ENCODE peak calls at places on chromosome 5, in nine cellular contexts. M is right cardiac atrium; T is right lobe of liver; Y is left lung; F is hepatocyte; I is trophoblast cell; P is cardiac muscle cell; A is Peyer's patch; E is CD4-positive, CD25-positive, alpha-beta regulatory T cell. V is an unnamed sample.

GRCh38 chr5:31215236-31215635 is 21.8 kb downstream of the CDH6 start:
- DNase-seq in M (no peak), F (no peak), E (no peak), T (no peak), I (no peak), P (no peak), Y (no peak), A (no peak), V (no peak)

GRCh38 chr5:120923026-120923425 is 458.9 kb downstream of the PRR16 start:
- DNase-seq in Y (no peak), F (no peak), E (no peak), M (no peak), P (no peak), T (no peak), I (no peak), A (no peak), V (no peak)

GRCh38 chr5:55308254-55308836 is 556 bp downstream of the MTREX start:
- DNase-seq in E (peak; percentile 4), P (peak; percentile 32), M (no peak), A (no peak), T (no peak), I (peak; percentile 26), F (peak; percentile 15), Y (no peak), V (no peak)

GRCh38 chr5:128199611-128200010 is 116.0 kb downstream of the SLC12A2 start:
- DNase-seq in I (peak; percentile 33), T (no peak), P (no peak), Y (no peak), M (no peak), E (no peak), F (no peak), A (no peak), V (peak; percentile 94)

GRCh38 chr5:39369123-39369815 is 5.0 kb upstream of the C9 start:
- DNase-seq in P (no peak), F (no peak), Y (no peak), E (no peak), T (no peak), M (no peak), A (no peak), I (no peak), V (no peak)

GRCh38 chr5:96952946-96953730 is 17.3 kb downstream of the LNPEP start:
- DNase-seq in P (no peak), I (peak; percentile 86), Y (no peak), M (no peak), T (no peak), A (no peak), F (no peak), E (no peak), V (no peak)

GRCh38 chr5:3153226-3153858 is 401.9 kb upstream of the IRX2 start:
- DNase-seq in T (no peak), I (no peak), A (no peak), E (no peak), Y (no peak), F (no peak), M (no peak), P (no peak), V (no peak)

GRCh38 chr5:38453506-38453905 is 102.9 kb downstream of the LIFR start:
- DNase-seq in E (peak; percentile 19), A (no peak), F (no peak), Y (no peak), T (no peak), M (no peak), I (no peak), P (no peak), V (no peak)

GRCh38 chr5:57179262-57179960 is 5.6 kb downstream of the GPBP1 start:
- DNase-seq in F (no peak), A (no peak), P (no peak), M (no peak), T (no peak), I (no peak), Y (no peak), E (no peak), V (no peak)

GRCh38 chr5:129399069-129399468 is 61.0 kb upstream of the ADAMTS19 start:
- DNase-seq in I (peak; percentile 54), M (no peak), F (no peak), T (no peak), E (no peak), P (no peak), Y (no peak), A (no peak), V (no peak)

GRCh38 chr5:32225445-32225844 is 51.3 kb upstream of the GOLPH3 start:
- DNase-seq in I (no peak), P (peak; percentile 44), E (no peak), M (no peak), F (no peak), T (no peak), Y (no peak), A (no peak), V (peak; percentile 33)

GRCh38 chr5:83306572-83307241 is 164.8 kb upstream of the VCAN start:
- DNase-seq in Y (peak; percentile 14), I (peak; percentile 42), A (no peak), T (no peak), P (peak; percentile 95), F (peak; percentile 55), M (peak; percentile 49), E (no peak), V (no peak)

GRCh38 chr5:91207248-91207647 is 175.9 kb downstream of the ARRDC3 start:
- DNase-seq in I (peak; percentile 57), T (no peak), F (no peak), Y (no peak), M (no peak), A (no peak), E (no peak), P (peak; percentile 21), V (no peak)

GRCh38 chr5:130316971-130317421 is 412.7 kb downstream of the CHSY3 start:
- DNase-seq in M (no peak), F (peak; percentile 37), P (no peak), E (no peak), Y (no peak), I (no peak), T (no peak), A (no peak), V (no peak)

GRCh38 chr5:129079496-129079895 is 15.1 kb upstream of the ISOC1 start:
- DNase-seq in E (no peak), I (no peak), T (no peak), Y (no peak), A (no peak), F (no peak), P (no peak), M (no peak), V (no peak)

GRCh38 chr5:112779531-112779930 is 41.8 kb downstream of the APC start:
- DNase-seq in P (peak; percentile 85), T (no peak), A (no peak), Y (no peak), M (no peak), E (no peak), I (peak; percentile 26), F (no peak), V (no peak)

DNA sequence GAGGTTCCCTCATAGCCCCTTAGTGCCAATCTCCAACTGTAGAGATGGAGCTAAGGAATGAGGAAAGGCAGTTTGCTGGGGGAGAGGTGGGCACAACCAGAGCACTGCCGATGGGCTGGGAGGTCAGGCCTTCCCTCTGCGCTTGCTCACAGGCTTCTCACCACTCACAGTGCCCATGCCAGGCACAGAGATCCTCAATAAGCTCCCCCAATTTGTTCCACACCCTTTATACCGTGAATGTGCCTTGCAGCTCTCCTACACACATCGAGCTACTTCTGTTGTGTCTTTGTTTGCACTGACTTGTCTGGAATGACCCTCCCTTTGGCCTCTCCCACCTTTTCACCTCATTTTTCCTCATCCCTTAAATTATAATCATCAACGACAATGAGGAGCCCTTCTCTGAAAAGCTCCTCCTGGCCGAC is 1.6 kb upstream of the HK3 start:
- DNase-seq in A (no peak), F (no peak), T (no peak), Y (no peak), E (no peak), P (no peak), I (no peak), M (no peak), V (no peak)
- H3K4me1 ChIP-seq in A (no peaks in the 10 kb centered on the region), F (no peaks in the 10 kb centered on the region), T (no peaks in the 10 kb centered on the region), Y (peaks cover 5% of the 10 kb centered on the region), E (peaks cover 5% of the 10 kb centered on the region), P (no peaks in the 10 kb centered on the region), I (no peaks in the 10 kb centered on the region), M (no peaks in the 10 kb centered on the region), V (no peaks in the 10 kb centered on the region)

GRCh38 chr5:14206028-14206725 is 63.0 kb downstream of the TRIO start:
- DNase-seq in T (no peak), P (peak; percentile 42), E (no peak), F (no peak), I (no peak), A (no peak), Y (no peak), M (no peak), V (no peak)
- H3K4me1 ChIP-seq in T (no peaks in the 10 kb centered on the region), P (peaks cover 28% of the 10 kb centered on the region), E (no peaks in the 10 kb centered on the region), F (peaks cover 21% of the 10 kb centered on the region), I (peaks cover 18% of the 10 kb centered on the region), A (peaks cover 17% of the 10 kb centered on the region), Y (peaks cover 41% of the 10 kb centered on the region), M (peaks cover 11% of the 10 kb centered on the region), V (peaks cover 15% of the 10 kb centered on the region)

DNA sequence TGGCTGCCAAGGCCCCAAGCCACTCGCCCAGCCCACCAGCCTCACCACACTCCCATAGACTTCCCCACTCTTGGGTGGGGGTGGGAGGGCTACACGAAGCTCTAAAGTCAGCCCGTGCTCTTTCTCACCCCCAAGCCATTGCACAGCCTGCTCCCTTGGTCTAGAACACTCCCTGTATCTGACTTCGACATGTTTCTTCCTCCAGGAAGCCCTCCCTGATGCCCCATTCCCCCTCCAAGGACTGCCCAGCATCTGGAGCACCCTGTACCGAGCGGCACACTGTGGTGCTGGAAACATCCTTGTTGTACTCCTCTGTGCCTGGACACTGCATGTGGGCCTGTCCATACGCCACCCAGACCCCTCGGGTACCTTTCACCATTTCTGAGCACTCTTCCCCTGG is 49.4 kb upstream of the KCNMB1 start:
- DNase-seq in A (no peak), I (no peak), M (no peak), P (no peak), Y (no peak), F (no peak), T (no peak), E (no peak), V (no peak)
- H3K4me1 ChIP-seq in A (no peaks in the 10 kb centered on the region), I (no peaks in the 10 kb centered on the region), M (no peaks in the 10 kb centered on the region), P (no peaks in the 10 kb centered on the region), Y (no peaks in the 10 kb centered on the region), F (no peaks in the 10 kb centered on the region), T (no peaks in the 10 kb centered on the region), E (no peaks in the 10 kb centered on the region), V (no peaks in the 10 kb centered on the region)

GRCh38 chr5:138460032-138460693 is 5.1 kb upstream of the EGR1 start:
- DNase-seq in E (no peak), F (peak; percentile 5), A (no peak), I (no peak), M (no peak), Y (no peak), P (no peak), T (no peak), V (no peak)

GRCh38 chr5:138459311-138459710 is 6.0 kb upstream of the EGR1 start:
- DNase-seq in E (peak; percentile 65), A (peak; percentile 59), P (no peak), Y (no peak), I (peak; percentile 36), F (peak; percentile 7), M (peak; percentile 79), T (no peak), V (no peak)

GRCh38 chr5:138464018-138464387 is 1.3 kb upstream of the EGR1 start:
- DNase-seq in T (peak; percentile 97), I (peak; percentile 93), A (peak; percentile 98), F (peak; percentile 99), P (peak; percentile 99), Y (peak; percentile 99), M (peak; percentile 99), E (peak; percentile 86), V (peak; percentile 94)

GRCh38 chr5:138463335-138464017 is 1.8 kb upstream of the EGR1 start:
- DNase-seq in E (no peak), F (peak; percentile 49), T (no peak), P (peak; percentile 39), A (no peak), Y (no peak), I (no peak), M (peak; percentile 77), V (no peak)

GRCh38 chr5:138461343-138462125 is 3.7 kb upstream of the EGR1 start:
- DNase-seq in E (no peak), F (peak; percentile 42), M (peak; percentile 59), P (peak; percentile 88), Y (no peak), T (no peak), A (no peak), I (peak; percentile 68), V (no peak)
- H3K4me1 ChIP-seq in E (peaks cover 49% of the 10 kb centered on the region), F (peaks cover 6% of the 10 kb centered on the region), M (peaks cover 10% of the 10 kb centered on the region), P (peaks cover 55% of the 10 kb centered on the region), Y (peaks cover 14% of the 10 kb centered on the region), T (no peaks in the 10 kb centered on the region), A (peaks cover 14% of the 10 kb centered on the region), I (peaks cover 10% of the 10 kb centered on the region), V (peaks cover 6% of the 10 kb centered on the region)